ENCODE peak calls at places on chromosome 11, in four cellular contexts. Z is IMR-90, E is mesendoderm, R is H1. S is an unnamed sample.

GRCh38 chr11:6251990-6252473 is 7.6 kb upstream of the CCKBR start:
- DNase-seq in Z (peak; percentile 85), E (no peak), R (no peak), S (no peak)

GRCh38 chr11:6968816-6969215 is 42.6 kb downstream of the ZNF215 start:
- DNase-seq in R (no peak), Z (peak; percentile 82), E (no peak), S (no peak)

GRCh38 chr11:75896843-75897419 is 81.9 kb downstream of the UVRAG start:
- DNase-seq in E (peak; percentile 45), R (no peak), Z (peak; percentile 55), S (no peak)

GRCh38 chr11:85948884-85949283 is 93.7 kb downstream of the CCDC83 start:
- DNase-seq in E (no peak), R (no peak), Z (peak; percentile 35), S (no peak)

GRCh38 chr11:60842688-60843605 is 1.0 kb downstream of the CCDC86 start:
- DNase-seq in R (no peak), Z (no peak), E (no peak), S (no peak)

GRCh38 chr11:94730153-94730552 is 38.0 kb upstream of the AMOTL1 start:
- DNase-seq in R (no peak), Z (no peak), E (no peak), S (no peak)

GRCh38 chr11:2271077-2271326 is 614 bp upstream of the ASCL2 start:
- DNase-seq in R (no peak), E (no peak), Z (no peak), S (no peak)

GRCh38 chr11:115185931-115186330 is 318.3 kb downstream of the CADM1 start:
- DNase-seq in R (no peak), E (no peak), Z (no peak), S (no peak)

GRCh38 chr11:44110231-44110679 is 14.8 kb downstream of the EXT2 start:
- DNase-seq in E (peak; percentile 52), R (no peak), Z (peak; percentile 40), S (peak; percentile 50)

GRCh38 chr11:83835423-83835822 is 549.3 kb upstream of the CCDC90B start:
- DNase-seq in R (no peak), E (no peak), Z (peak; percentile 69), S (no peak)

GRCh38 chr11:120170741-120171261 is 32.9 kb upstream of the TRIM29 start:
- DNase-seq in Z (no peak), R (no peak), E (no peak), S (no peak)

GRCh38 chr11:120752668-120753067 is 241.1 kb downstream of the GRIK4 start:
- DNase-seq in R (no peak), E (no peak), Z (no peak), S (no peak)

DNA sequence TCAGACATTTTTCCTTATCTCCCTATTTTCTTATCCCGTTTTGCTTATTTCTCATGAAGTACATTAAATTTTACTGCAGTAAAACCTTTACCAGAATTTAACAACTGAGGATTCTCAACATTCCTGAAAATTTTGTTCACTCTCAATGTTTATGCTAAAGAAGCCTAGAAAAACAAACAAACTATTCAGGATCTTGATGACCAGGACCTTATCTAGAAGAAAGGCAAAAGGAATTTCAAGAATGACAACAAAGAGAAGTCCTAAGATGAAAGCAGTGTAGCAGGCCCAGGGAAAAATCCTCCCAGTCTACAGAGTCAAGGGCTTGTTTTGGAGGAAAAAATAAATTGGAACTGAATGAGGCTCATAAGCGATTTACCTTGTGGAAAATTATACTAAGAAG is 283.3 kb upstream of the ARHGAP42 start:
- DNase-seq in Z (peak; percentile 89), R (no peak), E (peak; percentile 96), S (no peak)
- H3K56ac ChIP-seq in Z (peak overlapping the region; percentile 80), R (no peak overlapping the region), E (no peak overlapping the region), S (no peak overlapping the region)

GRCh38 chr11:93653080-93653479 is 8.4 kb upstream of the CEP295 start:
- DNase-seq in R (no peak), Z (no peak), E (no peak), S (no peak)

GRCh38 chr11:93655047-93655446 is 6.4 kb upstream of the CEP295 start:
- DNase-seq in Z (no peak), E (no peak), R (no peak), S (no peak)

GRCh38 chr11:93655581-93656255 is 5.8 kb upstream of the CEP295 start:
- DNase-seq in E (no peak), R (no peak), Z (no peak), S (no peak)

GRCh38 chr11:93653566-93653965 is 7.9 kb upstream of the CEP295 start:
- DNase-seq in R (no peak), Z (no peak), E (no peak), S (no peak)

DNA sequence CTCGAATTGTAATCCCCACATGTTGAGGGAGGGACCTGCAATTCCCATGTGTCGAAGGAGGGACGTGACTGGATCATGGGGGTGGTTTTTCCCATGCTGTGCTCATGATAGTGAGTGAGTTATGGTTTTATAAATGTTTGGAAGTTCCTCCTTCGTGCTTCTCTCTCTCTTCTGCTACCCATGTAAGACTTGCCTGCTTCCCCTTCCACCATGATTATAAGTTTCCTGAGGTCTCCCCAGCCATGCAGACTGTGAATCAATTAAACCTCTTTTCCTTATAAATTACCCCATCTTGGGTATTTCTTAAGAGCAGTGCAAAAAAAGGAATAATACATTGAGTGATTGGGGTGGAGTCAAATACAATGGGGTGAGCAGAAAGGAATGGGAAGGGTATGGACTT is 7.2 kb upstream of the CEP295 start:
- DNase-seq in E (no peak), Z (no peak), R (no peak), S (no peak)
- H3K56ac ChIP-seq in E (no peak overlapping the region), Z (no peak overlapping the region), R (no peak overlapping the region), S (no peak overlapping the region)

DNA sequence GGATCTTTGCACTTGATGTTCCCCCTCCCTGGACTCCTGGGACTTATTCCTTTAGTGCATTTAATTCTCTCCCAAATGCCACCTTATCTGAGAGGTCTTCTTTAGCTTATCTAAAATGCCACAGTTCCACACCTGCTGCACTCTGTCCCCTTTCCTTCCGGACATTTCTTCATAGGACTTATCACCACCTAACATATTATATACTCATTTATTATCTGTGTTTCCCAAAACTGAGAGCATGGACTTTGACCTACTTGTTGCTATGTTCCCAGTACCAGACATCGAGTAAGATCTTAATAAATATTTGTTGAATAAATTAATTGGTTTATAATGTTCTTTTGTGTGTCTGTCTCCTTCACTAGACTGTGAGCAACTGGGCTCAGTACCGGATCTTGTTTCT is 585.3 kb downstream of the INSC start:
- DNase-seq in R (no peak), E (no peak), Z (no peak), S (no peak)
- H3K56ac ChIP-seq in R (no peak overlapping the region), E (no peak overlapping the region), Z (no peak overlapping the region), S (no peak overlapping the region)

DNA sequence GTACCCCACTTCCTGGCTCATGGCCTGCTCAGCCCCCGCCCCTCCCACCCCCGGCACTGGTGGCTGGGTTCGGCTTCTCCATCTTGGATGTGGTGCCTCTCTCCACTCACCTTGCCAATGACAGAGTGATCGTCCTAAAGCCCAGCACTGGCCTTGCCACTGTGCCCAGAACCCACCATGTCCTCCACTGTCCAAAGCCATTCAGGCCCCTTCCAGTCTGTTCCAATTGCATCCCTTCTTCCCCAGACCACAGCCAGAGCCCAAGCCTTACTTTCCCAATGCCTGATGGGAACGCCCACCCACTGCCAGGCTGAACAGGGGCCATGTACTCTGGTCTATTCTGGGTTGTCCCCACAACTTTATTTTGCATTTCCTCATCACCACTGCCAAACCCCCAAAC is 625.8 kb upstream of the B3GAT1 start:
- DNase-seq in Z (no peak), E (no peak), R (no peak), S (no peak)
- H3K56ac ChIP-seq in Z (no peak overlapping the region), E (no peak overlapping the region), R (no peak overlapping the region), S (no peak overlapping the region)

DNA sequence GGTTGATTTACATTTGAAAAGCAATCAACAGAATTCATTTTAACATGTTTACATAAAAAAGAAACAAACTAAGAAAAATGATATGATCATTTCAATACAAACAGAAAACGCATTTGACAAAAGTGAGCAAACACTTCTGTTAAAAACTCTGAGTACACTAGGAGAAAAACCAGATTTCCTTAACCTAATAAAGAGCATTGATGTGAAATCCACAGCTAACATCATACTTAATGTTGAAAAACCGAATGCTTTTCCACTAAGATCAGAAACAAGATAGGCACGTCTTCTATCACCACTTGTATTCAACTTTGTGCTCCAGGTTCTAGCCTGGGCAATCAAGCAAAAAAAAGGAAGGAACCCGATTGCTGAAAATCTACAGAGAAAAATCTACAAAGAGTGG is 227.6 kb downstream of the SBF2 start:
- DNase-seq in Z (no peak), E (peak; percentile 2), R (no peak), S (no peak)
- H3K56ac ChIP-seq in Z (no peak overlapping the region), E (peak overlapping the region; percentile 22), R (no peak overlapping the region), S (no peak overlapping the region)

GRCh38 chr11:14041565-14041964 is 79.0 kb downstream of the SPON1 start:
- DNase-seq in Z (no peak), E (no peak), R (no peak), S (no peak)

GRCh38 chr11:14042686-14043440 is 80.3 kb downstream of the SPON1 start:
- DNase-seq in Z (no peak), E (no peak), R (no peak), S (no peak)

GRCh38 chr11:14041040-14041439 is 78.5 kb downstream of the SPON1 start:
- DNase-seq in E (peak; percentile 65), Z (peak; percentile 22), R (no peak), S (no peak)

GRCh38 chr11:14045417-14045816 is 82.9 kb downstream of the SPON1 start:
- DNase-seq in Z (no peak), E (no peak), R (no peak), S (no peak)
- H3K56ac ChIP-seq in Z (no peak overlapping the region), E (no peak overlapping the region), R (no peak overlapping the region), S (no peak overlapping the region)

DNA sequence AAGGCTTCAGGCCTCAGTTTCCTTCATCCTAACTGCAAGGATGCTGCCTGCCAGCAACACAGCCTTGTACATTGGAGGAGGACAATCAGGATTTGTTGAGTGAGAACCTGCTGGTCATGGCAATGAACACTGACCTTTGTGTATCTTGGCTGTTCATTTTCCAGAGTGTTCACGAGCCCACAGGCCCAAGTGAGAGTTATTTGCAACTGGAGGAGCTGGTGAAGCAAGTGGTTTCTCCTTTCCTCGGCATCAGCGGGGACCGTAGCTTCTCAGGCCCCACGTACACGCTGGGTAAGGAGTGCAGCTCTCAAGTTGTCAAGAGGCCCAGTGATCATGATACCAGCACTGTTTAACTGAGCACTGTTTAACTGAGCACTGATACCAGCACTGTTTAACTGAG is 59.0 kb downstream of the TRAF6 start:
- DNase-seq in Z (no peak), R (no peak), E (no peak), S (no peak)
- H3K56ac ChIP-seq in Z (no peak overlapping the region), R (no peak overlapping the region), E (no peak overlapping the region), S (no peak overlapping the region)